ENCODE peak calls at places on chromosomes 13 and 19, in ten cellular contexts. One of them, this sample, is unnamed.

GRCh38 chr13:113936166-113936565 is 37.7 kb downstream of the C13orf46 start:
- DNase-seq in thoracic aorta: no peak
- DNase-seq in heart right ventricle: no peak
- DNase-seq in HTR-8/SVneo: no peak
- DNase-seq in NCI-H1436 treated with DMSO at 0.1 percent for 48 hours: no peak
- DNase-seq in activated naive CD4-positive, alpha-beta T cell treated with anti-CD3 and anti-CD28 coated beads, Interleukin-2, amount 50 U/mL, for 16 hours: no peak
- DNase-seq in activated CD4-positive, CD25-positive, alpha-beta regulatory T cell: no peak
- DNase-seq in C1 segment of cervical spinal cord: no peak
- DNase-seq in HEK293T: no peak
- DNase-seq in activated T-helper 1 cell treated with anti-CD3 and anti-CD28 coated beads, Interleukin-12 subunit alpha, Interleukin-12 subunit beta, Interleukin-2, Interleukin-4 antibody, amounts not matched to agents 30 ng/mL and 10 ng/mL and 1 ng/mL, durations not matched to agents 14 hours and 24 hours and 36 hours: no peak
- DNase-seq in this sample: no peak

GRCh38 chr19:3135961-3136683 is at the start of gene GNA15:
- DNase-seq in HEK293T: no peak
- DNase-seq in activated T-helper 1 cell treated with anti-CD3 and anti-CD28 coated beads, Interleukin-12 subunit alpha, Interleukin-12 subunit beta, Interleukin-2, Interleukin-4 antibody, amounts not matched to agents 30 ng/mL and 10 ng/mL and 1 ng/mL, durations not matched to agents 14 hours and 24 hours and 36 hours: peak; percentile 55
- DNase-seq in thoracic aorta: no peak
- DNase-seq in heart right ventricle: peak; percentile 25
- DNase-seq in activated CD4-positive, CD25-positive, alpha-beta regulatory T cell: no peak
- DNase-seq in HTR-8/SVneo: no peak
- DNase-seq in NCI-H1436 treated with DMSO at 0.1 percent for 48 hours: no peak
- DNase-seq in C1 segment of cervical spinal cord: no peak
- DNase-seq in activated naive CD4-positive, alpha-beta T cell treated with anti-CD3 and anti-CD28 coated beads, Interleukin-2, amount 50 U/mL, for 16 hours: no peak
- DNase-seq in this sample: peak; percentile 15

GRCh38 chr19:56476671-56477428 is at the start of gene ZNF667:
- DNase-seq in activated T-helper 1 cell treated with anti-CD3 and anti-CD28 coated beads, Interleukin-12 subunit alpha, Interleukin-12 subunit beta, Interleukin-2, Interleukin-4 antibody, amounts not matched to agents 30 ng/mL and 10 ng/mL and 1 ng/mL, durations not matched to agents 14 hours and 24 hours and 36 hours: no peak
- DNase-seq in activated naive CD4-positive, alpha-beta T cell treated with anti-CD3 and anti-CD28 coated beads, Interleukin-2, amount 50 U/mL, for 16 hours: peak; percentile 27
- DNase-seq in HEK293T: no peak
- DNase-seq in activated CD4-positive, CD25-positive, alpha-beta regulatory T cell: no peak
- DNase-seq in heart right ventricle: no peak
- DNase-seq in C1 segment of cervical spinal cord: no peak
- DNase-seq in NCI-H1436 treated with DMSO at 0.1 percent for 48 hours: no peak
- DNase-seq in thoracic aorta: peak; percentile 2
- DNase-seq in HTR-8/SVneo: peak; percentile 14
- DNase-seq in this sample: no peak

GRCh38 chr13:44052843-44053607 is 173.3 kb downstream of the LACC1 start:
- DNase-seq in thoracic aorta: peak; percentile 7
- DNase-seq in activated CD4-positive, CD25-positive, alpha-beta regulatory T cell: no peak
- DNase-seq in HEK293T: no peak
- DNase-seq in heart right ventricle: no peak
- DNase-seq in activated naive CD4-positive, alpha-beta T cell treated with anti-CD3 and anti-CD28 coated beads, Interleukin-2, amount 50 U/mL, for 16 hours: no peak
- DNase-seq in C1 segment of cervical spinal cord: no peak
- DNase-seq in activated T-helper 1 cell treated with anti-CD3 and anti-CD28 coated beads, Interleukin-12 subunit alpha, Interleukin-12 subunit beta, Interleukin-2, Interleukin-4 antibody, amounts not matched to agents 30 ng/mL and 10 ng/mL and 1 ng/mL, durations not matched to agents 14 hours and 24 hours and 36 hours: no peak
- DNase-seq in HTR-8/SVneo: no peak
- DNase-seq in NCI-H1436 treated with DMSO at 0.1 percent for 48 hours: no peak
- DNase-seq in this sample: no peak

GRCh38 chr13:109156181-109156935 is 526.9 kb downstream of the MYO16 start:
- DNase-seq in activated T-helper 1 cell treated with anti-CD3 and anti-CD28 coated beads, Interleukin-12 subunit alpha, Interleukin-12 subunit beta, Interleukin-2, Interleukin-4 antibody, amounts not matched to agents 30 ng/mL and 10 ng/mL and 1 ng/mL, durations not matched to agents 14 hours and 24 hours and 36 hours: no peak
- DNase-seq in C1 segment of cervical spinal cord: no peak
- DNase-seq in activated naive CD4-positive, alpha-beta T cell treated with anti-CD3 and anti-CD28 coated beads, Interleukin-2, amount 50 U/mL, for 16 hours: no peak
- DNase-seq in HEK293T: no peak
- DNase-seq in activated CD4-positive, CD25-positive, alpha-beta regulatory T cell: no peak
- DNase-seq in HTR-8/SVneo: peak; percentile 42
- DNase-seq in thoracic aorta: no peak
- DNase-seq in NCI-H1436 treated with DMSO at 0.1 percent for 48 hours: no peak
- DNase-seq in heart right ventricle: peak; percentile 54
- DNase-seq in this sample: no peak

GRCh38 chr13:95474992-95475391 is 77.5 kb upstream of the CLDN10 start:
- DNase-seq in HTR-8/SVneo: no peak
- DNase-seq in activated naive CD4-positive, alpha-beta T cell treated with anti-CD3 and anti-CD28 coated beads, Interleukin-2, amount 50 U/mL, for 16 hours: no peak
- DNase-seq in C1 segment of cervical spinal cord: no peak
- DNase-seq in thoracic aorta: no peak
- DNase-seq in NCI-H1436 treated with DMSO at 0.1 percent for 48 hours: no peak
- DNase-seq in activated T-helper 1 cell treated with anti-CD3 and anti-CD28 coated beads, Interleukin-12 subunit alpha, Interleukin-12 subunit beta, Interleukin-2, Interleukin-4 antibody, amounts not matched to agents 30 ng/mL and 10 ng/mL and 1 ng/mL, durations not matched to agents 14 hours and 24 hours and 36 hours: no peak
- DNase-seq in HEK293T: no peak
- DNase-seq in heart right ventricle: no peak
- DNase-seq in activated CD4-positive, CD25-positive, alpha-beta regulatory T cell: no peak
- DNase-seq in this sample: no peak

GRCh38 chr13:24737042-24737441 is 26.9 kb upstream of the RNF17 start:
- DNase-seq in heart right ventricle: no peak
- DNase-seq in C1 segment of cervical spinal cord: no peak
- DNase-seq in activated CD4-positive, CD25-positive, alpha-beta regulatory T cell: no peak
- DNase-seq in activated T-helper 1 cell treated with anti-CD3 and anti-CD28 coated beads, Interleukin-12 subunit alpha, Interleukin-12 subunit beta, Interleukin-2, Interleukin-4 antibody, amounts not matched to agents 30 ng/mL and 10 ng/mL and 1 ng/mL, durations not matched to agents 14 hours and 24 hours and 36 hours: no peak
- DNase-seq in activated naive CD4-positive, alpha-beta T cell treated with anti-CD3 and anti-CD28 coated beads, Interleukin-2, amount 50 U/mL, for 16 hours: no peak
- DNase-seq in thoracic aorta: no peak
- DNase-seq in HTR-8/SVneo: no peak
- DNase-seq in HEK293T: no peak
- DNase-seq in NCI-H1436 treated with DMSO at 0.1 percent for 48 hours: no peak
- DNase-seq in this sample: no peak

GRCh38 chr19:2867025-2867991 is at the start of gene ZNF556:
- DNase-seq in heart right ventricle: no peak
- DNase-seq in activated naive CD4-positive, alpha-beta T cell treated with anti-CD3 and anti-CD28 coated beads, Interleukin-2, amount 50 U/mL, for 16 hours: no peak
- DNase-seq in activated CD4-positive, CD25-positive, alpha-beta regulatory T cell: no peak
- DNase-seq in C1 segment of cervical spinal cord: peak; percentile 49
- DNase-seq in HTR-8/SVneo: peak; percentile 78
- DNase-seq in HEK293T: peak; percentile 10
- DNase-seq in NCI-H1436 treated with DMSO at 0.1 percent for 48 hours: peak; percentile 29
- DNase-seq in activated T-helper 1 cell treated with anti-CD3 and anti-CD28 coated beads, Interleukin-12 subunit alpha, Interleukin-12 subunit beta, Interleukin-2, Interleukin-4 antibody, amounts not matched to agents 30 ng/mL and 10 ng/mL and 1 ng/mL, durations not matched to agents 14 hours and 24 hours and 36 hours: no peak
- DNase-seq in thoracic aorta: no peak
- DNase-seq in this sample: no peak

GRCh38 chr13:100392709-100393630 is 195.6 kb downstream of the GGACT start:
- DNase-seq in activated naive CD4-positive, alpha-beta T cell treated with anti-CD3 and anti-CD28 coated beads, Interleukin-2, amount 50 U/mL, for 16 hours: peak; percentile 57
- DNase-seq in thoracic aorta: peak; percentile 69
- DNase-seq in NCI-H1436 treated with DMSO at 0.1 percent for 48 hours: no peak
- DNase-seq in heart right ventricle: peak; percentile 18
- DNase-seq in activated T-helper 1 cell treated with anti-CD3 and anti-CD28 coated beads, Interleukin-12 subunit alpha, Interleukin-12 subunit beta, Interleukin-2, Interleukin-4 antibody, amounts not matched to agents 30 ng/mL and 10 ng/mL and 1 ng/mL, durations not matched to agents 14 hours and 24 hours and 36 hours: peak; percentile 60
- DNase-seq in HTR-8/SVneo: peak; percentile 74
- DNase-seq in C1 segment of cervical spinal cord: no peak
- DNase-seq in HEK293T: peak; percentile 49
- DNase-seq in activated CD4-positive, CD25-positive, alpha-beta regulatory T cell: peak; percentile 28
- DNase-seq in this sample: peak; percentile 19

GRCh38 chr19:18029617-18030338 is 21.8 kb downstream of the ARRDC2 start:
- DNase-seq in activated T-helper 1 cell treated with anti-CD3 and anti-CD28 coated beads, Interleukin-12 subunit alpha, Interleukin-12 subunit beta, Interleukin-2, Interleukin-4 antibody, amounts not matched to agents 30 ng/mL and 10 ng/mL and 1 ng/mL, durations not matched to agents 14 hours and 24 hours and 36 hours: no peak
- DNase-seq in thoracic aorta: no peak
- DNase-seq in activated naive CD4-positive, alpha-beta T cell treated with anti-CD3 and anti-CD28 coated beads, Interleukin-2, amount 50 U/mL, for 16 hours: no peak
- DNase-seq in HEK293T: no peak
- DNase-seq in heart right ventricle: no peak
- DNase-seq in C1 segment of cervical spinal cord: no peak
- DNase-seq in activated CD4-positive, CD25-positive, alpha-beta regulatory T cell: no peak
- DNase-seq in NCI-H1436 treated with DMSO at 0.1 percent for 48 hours: no peak
- DNase-seq in HTR-8/SVneo: no peak
- DNase-seq in this sample: no peak

GRCh38 chr19:29667941-29668340 is 2.7 kb downstream of the PLEKHF1 start:
- DNase-seq in thoracic aorta: no peak
- DNase-seq in HEK293T: no peak
- DNase-seq in activated naive CD4-positive, alpha-beta T cell treated with anti-CD3 and anti-CD28 coated beads, Interleukin-2, amount 50 U/mL, for 16 hours: peak; percentile 58
- DNase-seq in C1 segment of cervical spinal cord: no peak
- DNase-seq in heart right ventricle: no peak
- DNase-seq in NCI-H1436 treated with DMSO at 0.1 percent for 48 hours: no peak
- DNase-seq in HTR-8/SVneo: no peak
- DNase-seq in activated T-helper 1 cell treated with anti-CD3 and anti-CD28 coated beads, Interleukin-12 subunit alpha, Interleukin-12 subunit beta, Interleukin-2, Interleukin-4 antibody, amounts not matched to agents 30 ng/mL and 10 ng/mL and 1 ng/mL, durations not matched to agents 14 hours and 24 hours and 36 hours: peak; percentile 55
- DNase-seq in activated CD4-positive, CD25-positive, alpha-beta regulatory T cell: no peak
- DNase-seq in this sample: peak; percentile 77

GRCh38 chr19:17136617-17137016 is 61.0 kb downstream of the MYO9B start:
- DNase-seq in HTR-8/SVneo: no peak
- DNase-seq in thoracic aorta: no peak
- DNase-seq in activated CD4-positive, CD25-positive, alpha-beta regulatory T cell: no peak
- DNase-seq in NCI-H1436 treated with DMSO at 0.1 percent for 48 hours: no peak
- DNase-seq in HEK293T: no peak
- DNase-seq in activated T-helper 1 cell treated with anti-CD3 and anti-CD28 coated beads, Interleukin-12 subunit alpha, Interleukin-12 subunit beta, Interleukin-2, Interleukin-4 antibody, amounts not matched to agents 30 ng/mL and 10 ng/mL and 1 ng/mL, durations not matched to agents 14 hours and 24 hours and 36 hours: no peak
- DNase-seq in activated naive CD4-positive, alpha-beta T cell treated with anti-CD3 and anti-CD28 coated beads, Interleukin-2, amount 50 U/mL, for 16 hours: no peak
- DNase-seq in heart right ventricle: no peak
- DNase-seq in C1 segment of cervical spinal cord: no peak
- DNase-seq in this sample: no peak

GRCh38 chr19:31648347-31648746 is 299.1 kb upstream of the TSHZ3 start:
- DNase-seq in C1 segment of cervical spinal cord: no peak
- DNase-seq in HTR-8/SVneo: no peak
- DNase-seq in activated T-helper 1 cell treated with anti-CD3 and anti-CD28 coated beads, Interleukin-12 subunit alpha, Interleukin-12 subunit beta, Interleukin-2, Interleukin-4 antibody, amounts not matched to agents 30 ng/mL and 10 ng/mL and 1 ng/mL, durations not matched to agents 14 hours and 24 hours and 36 hours: no peak
- DNase-seq in activated naive CD4-positive, alpha-beta T cell treated with anti-CD3 and anti-CD28 coated beads, Interleukin-2, amount 50 U/mL, for 16 hours: no peak
- DNase-seq in NCI-H1436 treated with DMSO at 0.1 percent for 48 hours: no peak
- DNase-seq in thoracic aorta: no peak
- DNase-seq in heart right ventricle: no peak
- DNase-seq in HEK293T: no peak
- DNase-seq in activated CD4-positive, CD25-positive, alpha-beta regulatory T cell: no peak
- DNase-seq in this sample: no peak

GRCh38 chr19:12783849-12784393 is 7.4 kb upstream of the JUNB start:
- DNase-seq in activated CD4-positive, CD25-positive, alpha-beta regulatory T cell: no peak
- DNase-seq in HEK293T: no peak
- DNase-seq in activated naive CD4-positive, alpha-beta T cell treated with anti-CD3 and anti-CD28 coated beads, Interleukin-2, amount 50 U/mL, for 16 hours: no peak
- DNase-seq in NCI-H1436 treated with DMSO at 0.1 percent for 48 hours: no peak
- DNase-seq in activated T-helper 1 cell treated with anti-CD3 and anti-CD28 coated beads, Interleukin-12 subunit alpha, Interleukin-12 subunit beta, Interleukin-2, Interleukin-4 antibody, amounts not matched to agents 30 ng/mL and 10 ng/mL and 1 ng/mL, durations not matched to agents 14 hours and 24 hours and 36 hours: no peak
- DNase-seq in C1 segment of cervical spinal cord: no peak
- DNase-seq in thoracic aorta: no peak
- DNase-seq in HTR-8/SVneo: no peak
- DNase-seq in heart right ventricle: peak; percentile 63
- DNase-seq in this sample: no peak

GRCh38 chr13:36837354-36838092 is 18.5 kb downstream of the RFXAP start:
- DNase-seq in thoracic aorta: no peak
- DNase-seq in activated T-helper 1 cell treated with anti-CD3 and anti-CD28 coated beads, Interleukin-12 subunit alpha, Interleukin-12 subunit beta, Interleukin-2, Interleukin-4 antibody, amounts not matched to agents 30 ng/mL and 10 ng/mL and 1 ng/mL, durations not matched to agents 14 hours and 24 hours and 36 hours: no peak
- DNase-seq in HEK293T: no peak
- DNase-seq in NCI-H1436 treated with DMSO at 0.1 percent for 48 hours: no peak
- DNase-seq in HTR-8/SVneo: no peak
- DNase-seq in activated CD4-positive, CD25-positive, alpha-beta regulatory T cell: no peak
- DNase-seq in activated naive CD4-positive, alpha-beta T cell treated with anti-CD3 and anti-CD28 coated beads, Interleukin-2, amount 50 U/mL, for 16 hours: no peak
- DNase-seq in C1 segment of cervical spinal cord: no peak
- DNase-seq in heart right ventricle: no peak
- DNase-seq in this sample: no peak

GRCh38 chr19:58261600-58261967 is 17.2 kb upstream of the ZNF8 start:
- DNase-seq in activated naive CD4-positive, alpha-beta T cell treated with anti-CD3 and anti-CD28 coated beads, Interleukin-2, amount 50 U/mL, for 16 hours: no peak
- DNase-seq in activated CD4-positive, CD25-positive, alpha-beta regulatory T cell: no peak
- DNase-seq in heart right ventricle: no peak
- DNase-seq in NCI-H1436 treated with DMSO at 0.1 percent for 48 hours: no peak
- DNase-seq in C1 segment of cervical spinal cord: no peak
- DNase-seq in thoracic aorta: no peak
- DNase-seq in activated T-helper 1 cell treated with anti-CD3 and anti-CD28 coated beads, Interleukin-12 subunit alpha, Interleukin-12 subunit beta, Interleukin-2, Interleukin-4 antibody, amounts not matched to agents 30 ng/mL and 10 ng/mL and 1 ng/mL, durations not matched to agents 14 hours and 24 hours and 36 hours: no peak
- DNase-seq in HTR-8/SVneo: no peak
- DNase-seq in HEK293T: no peak
- DNase-seq in this sample: no peak

GRCh38 chr19:4639531-4640246 is 373 bp downstream of the TNFAIP8L1 start:
- DNase-seq in HEK293T: no peak
- DNase-seq in HTR-8/SVneo: no peak
- DNase-seq in thoracic aorta: no peak
- DNase-seq in activated CD4-positive, CD25-positive, alpha-beta regulatory T cell: no peak
- DNase-seq in heart right ventricle: peak; percentile 57
- DNase-seq in C1 segment of cervical spinal cord: peak; percentile 13
- DNase-seq in NCI-H1436 treated with DMSO at 0.1 percent for 48 hours: no peak
- DNase-seq in activated T-helper 1 cell treated with anti-CD3 and anti-CD28 coated beads, Interleukin-12 subunit alpha, Interleukin-12 subunit beta, Interleukin-2, Interleukin-4 antibody, amounts not matched to agents 30 ng/mL and 10 ng/mL and 1 ng/mL, durations not matched to agents 14 hours and 24 hours and 36 hours: no peak
- DNase-seq in activated naive CD4-positive, alpha-beta T cell treated with anti-CD3 and anti-CD28 coated beads, Interleukin-2, amount 50 U/mL, for 16 hours: no peak
- DNase-seq in this sample: no peak

GRCh38 chr19:19372656-19373416 is 32.6 kb upstream of the GATAD2A start:
- DNase-seq in activated naive CD4-positive, alpha-beta T cell treated with anti-CD3 and anti-CD28 coated beads, Interleukin-2, amount 50 U/mL, for 16 hours: no peak
- DNase-seq in thoracic aorta: no peak
- DNase-seq in activated T-helper 1 cell treated with anti-CD3 and anti-CD28 coated beads, Interleukin-12 subunit alpha, Interleukin-12 subunit beta, Interleukin-2, Interleukin-4 antibody, amounts not matched to agents 30 ng/mL and 10 ng/mL and 1 ng/mL, durations not matched to agents 14 hours and 24 hours and 36 hours: peak; percentile 17
- DNase-seq in C1 segment of cervical spinal cord: no peak
- DNase-seq in NCI-H1436 treated with DMSO at 0.1 percent for 48 hours: no peak
- DNase-seq in heart right ventricle: peak; percentile 64
- DNase-seq in HTR-8/SVneo: peak; percentile 31
- DNase-seq in activated CD4-positive, CD25-positive, alpha-beta regulatory T cell: no peak
- DNase-seq in HEK293T: no peak
- DNase-seq in this sample: peak; percentile 62

GRCh38 chr19:45068041-45068440 is 8.2 kb downstream of the ZNF296 start:
- DNase-seq in activated naive CD4-positive, alpha-beta T cell treated with anti-CD3 and anti-CD28 coated beads, Interleukin-2, amount 50 U/mL, for 16 hours: no peak
- DNase-seq in thoracic aorta: no peak
- DNase-seq in NCI-H1436 treated with DMSO at 0.1 percent for 48 hours: no peak
- DNase-seq in activated CD4-positive, CD25-positive, alpha-beta regulatory T cell: no peak
- DNase-seq in C1 segment of cervical spinal cord: no peak
- DNase-seq in HTR-8/SVneo: no peak
- DNase-seq in activated T-helper 1 cell treated with anti-CD3 and anti-CD28 coated beads, Interleukin-12 subunit alpha, Interleukin-12 subunit beta, Interleukin-2, Interleukin-4 antibody, amounts not matched to agents 30 ng/mL and 10 ng/mL and 1 ng/mL, durations not matched to agents 14 hours and 24 hours and 36 hours: no peak
- DNase-seq in heart right ventricle: no peak
- DNase-seq in HEK293T: no peak
- DNase-seq in this sample: no peak

GRCh38 chr19:1809663-1810062 is 2.4 kb downstream of the ATP8B3 start:
- DNase-seq in activated T-helper 1 cell treated with anti-CD3 and anti-CD28 coated beads, Interleukin-12 subunit alpha, Interleukin-12 subunit beta, Interleukin-2, Interleukin-4 antibody, amounts not matched to agents 30 ng/mL and 10 ng/mL and 1 ng/mL, durations not matched to agents 14 hours and 24 hours and 36 hours: no peak
- DNase-seq in HEK293T: no peak
- DNase-seq in activated naive CD4-positive, alpha-beta T cell treated with anti-CD3 and anti-CD28 coated beads, Interleukin-2, amount 50 U/mL, for 16 hours: no peak
- DNase-seq in NCI-H1436 treated with DMSO at 0.1 percent for 48 hours: no peak
- DNase-seq in activated CD4-positive, CD25-positive, alpha-beta regulatory T cell: no peak
- DNase-seq in C1 segment of cervical spinal cord: no peak
- DNase-seq in HTR-8/SVneo: no peak
- DNase-seq in heart right ventricle: no peak
- DNase-seq in thoracic aorta: no peak
- DNase-seq in this sample: no peak

GRCh38 chr19:49301165-49301865 is 23.7 kb downstream of the SLC6A16 start:
- DNase-seq in thoracic aorta: peak; percentile 18
- DNase-seq in HTR-8/SVneo: peak; percentile 87
- DNase-seq in activated T-helper 1 cell treated with anti-CD3 and anti-CD28 coated beads, Interleukin-12 subunit alpha, Interleukin-12 subunit beta, Interleukin-2, Interleukin-4 antibody, amounts not matched to agents 30 ng/mL and 10 ng/mL and 1 ng/mL, durations not matched to agents 14 hours and 24 hours and 36 hours: peak; percentile 59
- DNase-seq in HEK293T: peak; percentile 90
- DNase-seq in NCI-H1436 treated with DMSO at 0.1 percent for 48 hours: no peak
- DNase-seq in C1 segment of cervical spinal cord: peak; percentile 3
- DNase-seq in activated naive CD4-positive, alpha-beta T cell treated with anti-CD3 and anti-CD28 coated beads, Interleukin-2, amount 50 U/mL, for 16 hours: peak; percentile 79
- DNase-seq in activated CD4-positive, CD25-positive, alpha-beta regulatory T cell: peak; percentile 70
- DNase-seq in heart right ventricle: peak; percentile 83
- DNase-seq in this sample: peak; percentile 82

GRCh38 chr19:18969953-18970659 is 29.1 kb upstream of the HOMER3 start:
- DNase-seq in HEK293T: no peak
- DNase-seq in activated T-helper 1 cell treated with anti-CD3 and anti-CD28 coated beads, Interleukin-12 subunit alpha, Interleukin-12 subunit beta, Interleukin-2, Interleukin-4 antibody, amounts not matched to agents 30 ng/mL and 10 ng/mL and 1 ng/mL, durations not matched to agents 14 hours and 24 hours and 36 hours: no peak
- DNase-seq in activated CD4-positive, CD25-positive, alpha-beta regulatory T cell: no peak
- DNase-seq in HTR-8/SVneo: no peak
- DNase-seq in C1 segment of cervical spinal cord: no peak
- DNase-seq in NCI-H1436 treated with DMSO at 0.1 percent for 48 hours: no peak
- DNase-seq in thoracic aorta: no peak
- DNase-seq in heart right ventricle: no peak
- DNase-seq in activated naive CD4-positive, alpha-beta T cell treated with anti-CD3 and anti-CD28 coated beads, Interleukin-2, amount 50 U/mL, for 16 hours: no peak
- DNase-seq in this sample: no peak

GRCh38 chr13:76225815-76226489 is 589.8 kb downstream of the LMO7 start:
- DNase-seq in NCI-H1436 treated with DMSO at 0.1 percent for 48 hours: no peak
- DNase-seq in activated naive CD4-positive, alpha-beta T cell treated with anti-CD3 and anti-CD28 coated beads, Interleukin-2, amount 50 U/mL, for 16 hours: no peak
- DNase-seq in C1 segment of cervical spinal cord: no peak
- DNase-seq in HEK293T: no peak
- DNase-seq in activated T-helper 1 cell treated with anti-CD3 and anti-CD28 coated beads, Interleukin-12 subunit alpha, Interleukin-12 subunit beta, Interleukin-2, Interleukin-4 antibody, amounts not matched to agents 30 ng/mL and 10 ng/mL and 1 ng/mL, durations not matched to agents 14 hours and 24 hours and 36 hours: no peak
- DNase-seq in activated CD4-positive, CD25-positive, alpha-beta regulatory T cell: no peak
- DNase-seq in HTR-8/SVneo: no peak
- DNase-seq in thoracic aorta: no peak
- DNase-seq in heart right ventricle: peak; percentile 18
- DNase-seq in this sample: no peak

GRCh38 chr13:30125422-30126073 is 181.8 kb downstream of the KATNAL1 start:
- DNase-seq in thoracic aorta: no peak
- DNase-seq in activated naive CD4-positive, alpha-beta T cell treated with anti-CD3 and anti-CD28 coated beads, Interleukin-2, amount 50 U/mL, for 16 hours: no peak
- DNase-seq in HEK293T: no peak
- DNase-seq in HTR-8/SVneo: no peak
- DNase-seq in C1 segment of cervical spinal cord: no peak
- DNase-seq in heart right ventricle: no peak
- DNase-seq in NCI-H1436 treated with DMSO at 0.1 percent for 48 hours: no peak
- DNase-seq in activated T-helper 1 cell treated with anti-CD3 and anti-CD28 coated beads, Interleukin-12 subunit alpha, Interleukin-12 subunit beta, Interleukin-2, Interleukin-4 antibody, amounts not matched to agents 30 ng/mL and 10 ng/mL and 1 ng/mL, durations not matched to agents 14 hours and 24 hours and 36 hours: no peak
- DNase-seq in activated CD4-positive, CD25-positive, alpha-beta regulatory T cell: no peak
- DNase-seq in this sample: no peak

GRCh38 chr13:43237616-43238015 is 214.2 kb downstream of the DNAJC15 start:
- DNase-seq in thoracic aorta: no peak
- DNase-seq in C1 segment of cervical spinal cord: no peak
- DNase-seq in HEK293T: no peak
- DNase-seq in activated CD4-positive, CD25-positive, alpha-beta regulatory T cell: no peak
- DNase-seq in HTR-8/SVneo: no peak
- DNase-seq in NCI-H1436 treated with DMSO at 0.1 percent for 48 hours: no peak
- DNase-seq in activated naive CD4-positive, alpha-beta T cell treated with anti-CD3 and anti-CD28 coated beads, Interleukin-2, amount 50 U/mL, for 16 hours: no peak
- DNase-seq in activated T-helper 1 cell treated with anti-CD3 and anti-CD28 coated beads, Interleukin-12 subunit alpha, Interleukin-12 subunit beta, Interleukin-2, Interleukin-4 antibody, amounts not matched to agents 30 ng/mL and 10 ng/mL and 1 ng/mL, durations not matched to agents 14 hours and 24 hours and 36 hours: no peak
- DNase-seq in heart right ventricle: no peak
- DNase-seq in this sample: no peak

GRCh38 chr13:29458419-29458818 is 137.1 kb downstream of the SLC7A1 start:
- DNase-seq in C1 segment of cervical spinal cord: no peak
- DNase-seq in activated naive CD4-positive, alpha-beta T cell treated with anti-CD3 and anti-CD28 coated beads, Interleukin-2, amount 50 U/mL, for 16 hours: no peak
- DNase-seq in activated CD4-positive, CD25-positive, alpha-beta regulatory T cell: no peak
- DNase-seq in NCI-H1436 treated with DMSO at 0.1 percent for 48 hours: no peak
- DNase-seq in HEK293T: no peak
- DNase-seq in thoracic aorta: no peak
- DNase-seq in activated T-helper 1 cell treated with anti-CD3 and anti-CD28 coated beads, Interleukin-12 subunit alpha, Interleukin-12 subunit beta, Interleukin-2, Interleukin-4 antibody, amounts not matched to agents 30 ng/mL and 10 ng/mL and 1 ng/mL, durations not matched to agents 14 hours and 24 hours and 36 hours: no peak
- DNase-seq in heart right ventricle: no peak
- DNase-seq in HTR-8/SVneo: no peak
- DNase-seq in this sample: no peak

GRCh38 chr19:13860679-13861391 is 16.1 kb upstream of the NANOS3 start:
- DNase-seq in C1 segment of cervical spinal cord: no peak
- DNase-seq in activated T-helper 1 cell treated with anti-CD3 and anti-CD28 coated beads, Interleukin-12 subunit alpha, Interleukin-12 subunit beta, Interleukin-2, Interleukin-4 antibody, amounts not matched to agents 30 ng/mL and 10 ng/mL and 1 ng/mL, durations not matched to agents 14 hours and 24 hours and 36 hours: no peak
- DNase-seq in HEK293T: no peak
- DNase-seq in NCI-H1436 treated with DMSO at 0.1 percent for 48 hours: no peak
- DNase-seq in thoracic aorta: no peak
- DNase-seq in activated CD4-positive, CD25-positive, alpha-beta regulatory T cell: no peak
- DNase-seq in heart right ventricle: no peak
- DNase-seq in activated naive CD4-positive, alpha-beta T cell treated with anti-CD3 and anti-CD28 coated beads, Interleukin-2, amount 50 U/mL, for 16 hours: no peak
- DNase-seq in HTR-8/SVneo: no peak
- DNase-seq in this sample: no peak

GRCh38 chr19:1524972-1525325 is 1.1 kb downstream of the PLK5 start:
- DNase-seq in thoracic aorta: no peak
- DNase-seq in heart right ventricle: no peak
- DNase-seq in HEK293T: no peak
- DNase-seq in activated CD4-positive, CD25-positive, alpha-beta regulatory T cell: no peak
- DNase-seq in C1 segment of cervical spinal cord: no peak
- DNase-seq in HTR-8/SVneo: no peak
- DNase-seq in NCI-H1436 treated with DMSO at 0.1 percent for 48 hours: no peak
- DNase-seq in activated T-helper 1 cell treated with anti-CD3 and anti-CD28 coated beads, Interleukin-12 subunit alpha, Interleukin-12 subunit beta, Interleukin-2, Interleukin-4 antibody, amounts not matched to agents 30 ng/mL and 10 ng/mL and 1 ng/mL, durations not matched to agents 14 hours and 24 hours and 36 hours: no peak
- DNase-seq in activated naive CD4-positive, alpha-beta T cell treated with anti-CD3 and anti-CD28 coated beads, Interleukin-2, amount 50 U/mL, for 16 hours: no peak
- DNase-seq in this sample: no peak

This sample was measured in CD8-positive, alpha-beta T cell.